ENCODE peak calls at places on chromosomes 1 and 21, in nine cellular contexts. L is thoracic aorta; U is OCI-LY7; R is Panc1; T is body of pancreas; C is ovary; K is left ventricle myocardium inferior; S is tibial artery; M is CD4-positive, alpha-beta T cell. F is an unnamed sample. For H3K9me3, the result is how much of the 10 kb centered on the place peaks cover.

GRCh38 chr1:29539971-29540370 is 303.6 kb downstream of the PTPRU start:
- DNase-seq in L (no peak), U (no peak), R (no peak), T (no peak), C (no peak), K (no peak), S (peak), M (no peak), F (no peak)

GRCh38 chr21:25953196-25953595 is 217.4 kb downstream of the APP start:
- DNase-seq in L (no peak), U (no peak), R (no peak), T (no peak), C (no peak), K (no peak), S (no peak), M (no peak), F (no peak)

GRCh38 chr1:157249326-157249725 is 111.1 kb upstream of the ETV3 start:
- DNase-seq in L (no peak), U (no peak), R (no peak), T (no peak), C (no peak), K (no peak), S (no peak), M (no peak), F (no peak)

GRCh38 chr1:82392513-82392912 is 591.8 kb downstream of the ADGRL2 start:
- DNase-seq in L (no peak), U (no peak), R (no peak), T (no peak), C (no peak), K (no peak), S (no peak), M (no peak), F (no peak)

GRCh38 chr1:28109639-28110038 is 21.2 kb upstream of the EYA3 start:
- DNase-seq in L (no peak), U (no peak), R (no peak), T (no peak), C (no peak), K (no peak), S (no peak), M (no peak), F (no peak)

GRCh38 chr1:233394860-233395717 is 67.6 kb downstream of the MAP3K21 start:
- DNase-seq in L (no peak), U (peak), R (peak), T (peak), C (no peak), K (no peak), S (no peak), M (no peak), F (no peak)

GRCh38 chr21:42747267-42747701 is 93.9 kb downstream of the PDE9A start:
- DNase-seq in L (no peak), U (no peak), R (no peak), T (no peak), C (no peak), K (no peak), S (peak), M (no peak), F (no peak)

GRCh38 chr1:230047114-230047865 is 19.7 kb upstream of the GALNT2 start:
- DNase-seq in L (no peak), U (no peak), R (no peak), T (no peak), C (no peak), K (no peak), S (no peak), M (no peak), F (no peak)

GRCh38 chr1:2907051-2907450 is 105.6 kb upstream of the TTC34 start:
- DNase-seq in L (no peak), U (no peak), R (no peak), T (no peak), C (no peak), K (no peak), S (no peak), M (no peak), F (no peak)

GRCh38 chr1:2909797-2910196 is 108.3 kb upstream of the TTC34 start:
- DNase-seq in L (no peak), U (no peak), R (no peak), T (no peak), C (no peak), K (no peak), S (no peak), M (no peak), F (no peak)

GRCh38 chr1:2908081-2908480 is 106.6 kb upstream of the TTC34 start:
- DNase-seq in L (no peak), U (no peak), R (no peak), T (no peak), C (no peak), K (no peak), S (no peak), M (no peak), F (no peak)

GRCh38 chr1:2910211-2910610 is 108.7 kb upstream of the TTC34 start:
- DNase-seq in L (no peak), U (no peak), R (no peak), T (no peak), C (no peak), K (no peak), S (no peak), M (no peak), F (no peak)

DNA sequence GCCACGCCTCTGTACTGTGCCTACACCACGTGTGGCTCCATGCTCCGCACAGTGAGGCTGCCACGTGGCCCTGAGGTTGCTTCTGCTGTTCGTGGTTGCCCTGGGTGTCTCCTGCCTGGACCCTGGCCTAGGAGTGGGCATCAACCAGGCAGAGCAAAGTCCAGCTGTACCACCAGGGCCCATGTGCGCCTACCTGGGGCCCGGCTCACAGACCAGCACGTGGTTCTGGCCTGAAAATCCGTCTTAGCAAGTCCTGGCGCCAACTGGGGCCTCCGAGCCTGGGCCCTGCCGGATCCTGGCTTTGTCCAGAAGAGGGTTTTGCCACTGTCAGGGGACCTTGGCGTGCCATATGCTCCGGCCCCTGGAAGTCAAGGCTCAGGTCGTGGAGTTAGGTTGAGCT is 107.1 kb upstream of the TTC34 start:
- DNase-seq in L (no peak), U (no peak), R (no peak), T (no peak), C (no peak), K (no peak), S (no peak), M (no peak), F (no peak)
- H3K9me3 ChIP-seq in L (under half), U (under half), R (under half), T (under half), C (under half), K (under half), S (under half), M (under half), F (under half)

GRCh38 chr1:239219679-239220078 is 166.7 kb upstream of the CHRM3 start:
- DNase-seq in L (no peak), U (no peak), R (no peak), T (no peak), C (no peak), K (no peak), S (no peak), M (no peak), F (no peak)

GRCh38 chr1:239224100-239224499 is 162.3 kb upstream of the CHRM3 start:
- DNase-seq in L (no peak), U (no peak), R (no peak), T (no peak), C (no peak), K (no peak), S (no peak), M (no peak), F (no peak)

GRCh38 chr1:239221656-239222055 is 164.7 kb upstream of the CHRM3 start:
- DNase-seq in L (no peak), U (no peak), R (no peak), T (no peak), C (no peak), K (no peak), S (no peak), M (no peak), F (no peak)

GRCh38 chr1:239225396-239225795 is 161.0 kb upstream of the CHRM3 start:
- DNase-seq in L (no peak), U (no peak), R (no peak), T (no peak), C (no peak), K (no peak), S (no peak), M (no peak), F (no peak)

DNA sequence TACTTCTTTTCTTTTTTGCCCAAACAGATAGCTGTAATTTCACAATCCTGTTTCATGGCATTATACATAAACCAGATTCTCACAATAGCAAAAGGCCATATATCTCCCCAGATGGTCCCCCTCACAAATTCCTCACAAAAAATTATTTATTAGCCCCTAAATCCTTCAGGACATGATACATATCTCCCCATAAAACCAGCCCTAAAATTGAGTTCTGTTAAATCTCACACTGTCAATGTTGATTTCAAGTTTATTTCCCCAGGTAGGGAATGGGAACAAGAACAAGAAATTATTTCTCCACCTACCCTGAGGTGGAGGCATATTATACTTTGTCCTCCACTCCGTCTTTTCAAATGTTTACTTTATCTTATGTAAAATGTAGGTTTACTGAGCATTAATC is 163.4 kb upstream of the CHRM3 start:
- DNase-seq in L (no peak), U (no peak), R (no peak), T (no peak), C (no peak), K (no peak), S (no peak), M (no peak), F (no peak)
- H3K9me3 ChIP-seq in L (under half), U (under half), R (under half), T (under half), C (under half), K (half or more), S (under half), M (under half), F (under half)

DNA sequence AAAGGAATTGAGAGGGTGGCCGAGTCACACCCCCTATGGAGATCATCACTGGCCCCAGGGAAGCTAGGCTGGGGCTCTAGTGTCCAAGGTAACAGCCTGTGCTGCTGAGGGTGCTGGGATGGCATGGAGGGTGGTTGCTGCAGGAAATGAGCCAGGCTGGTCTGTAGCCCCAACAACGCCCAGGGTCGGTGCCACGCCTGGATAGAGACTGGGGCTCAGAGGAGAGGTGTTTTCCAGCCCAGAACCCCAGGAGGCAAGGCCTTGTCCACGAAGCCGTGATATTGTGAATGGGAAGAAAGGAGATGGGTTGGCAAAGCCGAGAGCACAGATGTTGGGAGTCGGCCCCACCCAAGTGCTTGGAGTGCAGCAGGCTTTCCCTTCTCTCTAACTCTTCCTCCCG is 68.9 kb upstream of the ACTRT2 start:
- DNase-seq in L (no peak), U (no peak), R (no peak), T (no peak), C (no peak), K (peak), S (peak), M (no peak), F (no peak)
- H3K9me3 ChIP-seq in L (under half), U (under half), R (under half), T (under half), C (under half), K (under half), S (under half), M (under half), F (under half)

GRCh38 chr21:7957713-7958064 is 2563.7 kb upstream of the TPTE start:
- DNase-seq in L (no peak), U (no peak), R (no peak), T (no peak), C (no peak), K (no peak), S (no peak), M (no peak), F (no peak)
- H3K9me3 ChIP-seq in L (under half), U (half or more), R (under half), T (half or more), C (under half), K (under half), S (half or more), M (half or more), F (under half)

GRCh38 chr21:44581158-44581557 is 754 bp upstream of the KRTAP10-5 start:
- DNase-seq in L (no peak), U (no peak), R (no peak), T (no peak), C (no peak), K (no peak), S (no peak), M (no peak), F (no peak)

GRCh38 chr21:44582055-44582454 is 1.7 kb upstream of the KRTAP10-5 start:
- DNase-seq in L (no peak), U (no peak), R (no peak), T (no peak), C (no peak), K (no peak), S (peak), M (no peak), F (no peak)

GRCh38 chr21:44578371-44579055 is 1.9 kb downstream of the KRTAP10-5 start:
- DNase-seq in L (no peak), U (no peak), R (no peak), T (no peak), C (no peak), K (no peak), S (peak), M (no peak), F (no peak)

GRCh38 chr21:44579833-44580144 is 615 bp downstream of the KRTAP10-5 start:
- DNase-seq in L (no peak), U (no peak), R (no peak), T (no peak), C (no peak), K (no peak), S (peak), M (no peak), F (peak)

DNA sequence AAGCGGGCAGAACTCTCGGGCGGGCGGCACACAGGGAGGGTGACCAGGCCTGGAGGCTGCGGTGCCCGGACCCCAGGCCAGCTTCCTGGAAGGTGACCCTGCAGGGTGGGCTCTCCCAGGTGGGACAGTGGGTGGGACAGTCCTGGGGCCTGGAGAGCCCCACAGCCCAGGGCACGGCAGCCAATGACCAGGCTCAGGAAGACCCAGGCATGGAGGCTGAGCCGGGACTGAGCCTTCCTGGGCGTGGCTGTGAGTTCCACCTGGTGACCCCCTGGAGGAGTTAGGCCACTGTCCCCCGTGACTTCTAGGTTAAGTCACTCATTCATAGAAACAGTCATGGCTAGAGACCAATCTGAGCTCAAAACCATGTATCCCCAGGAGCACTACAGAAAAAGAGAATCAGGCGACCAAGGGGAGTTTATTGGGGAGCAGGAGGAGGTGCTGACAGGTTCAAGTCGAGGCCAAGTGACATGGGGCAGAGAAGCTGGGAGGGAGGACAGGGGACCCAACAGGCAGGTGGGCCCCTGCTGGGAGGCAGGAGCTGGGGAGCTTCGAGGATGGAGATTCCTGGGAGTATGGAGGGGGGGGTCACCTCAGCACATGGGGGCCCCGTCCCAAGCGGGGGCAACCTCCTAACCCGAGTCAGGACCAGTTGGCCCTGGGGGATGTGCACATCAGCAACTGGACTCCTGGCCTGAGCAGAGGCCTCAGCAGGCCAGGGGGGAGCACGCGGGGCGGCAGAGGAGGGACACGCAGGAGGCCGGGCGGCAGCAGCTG is 1.2 kb downstream of the KRTAP10-5 start:
- DNase-seq in L (no peak), U (no peak), R (no peak), T (no peak), C (no peak), K (no peak), S (peak), M (no peak), F (no peak)
- H3K9me3 ChIP-seq in L (under half), U (under half), R (under half), T (under half), C (under half), K (under half), S (under half), M (under half), F (under half)

GRCh38 chr1:5242850-5243249 is 588.4 kb downstream of the AJAP1 start:
- DNase-seq in L (no peak), U (no peak), R (no peak), T (no peak), C (no peak), K (no peak), S (no peak), M (no peak), F (no peak)
- H3K9me3 ChIP-seq in L (under half), U (under half), R (under half), T (under half), C (under half), K (under half), S (under half), M (under half), F (under half)